ENCODE peak calls at places on chromosome 6, in six cellular contexts. L, I, D, C, J and U are unnamed samples.

GRCh38 chr6:2891768-2892170 is 11.3 kb downstream of the SERPINB9 start:
- DNase-seq in J (no peak), C (no peak), L (no peak), D (no peak), I (no peak), U (no peak)

GRCh38 chr6:87151786-87152527 is 3.4 kb upstream of the ZNF292 start:
- DNase-seq in J (peak; percentile 68), D (peak; percentile 66), L (peak; percentile 31), C (no peak), I (peak; percentile 52), U (peak; percentile 62)

GRCh38 chr6:79515436-79515835 is 21.8 kb downstream of the LCA5 start:
- DNase-seq in I (no peak), L (no peak), D (no peak), J (no peak), C (no peak), U (no peak)

GRCh38 chr6:12750416-12750815 is 33.8 kb downstream of the PHACTR1 start:
- DNase-seq in I (no peak), D (no peak), J (no peak), L (no peak), C (no peak), U (no peak)

GRCh38 chr6:56550307-56550706 is 92.4 kb downstream of the DST start:
- DNase-seq in L (no peak), J (no peak), D (no peak), I (no peak), C (no peak), U (no peak)

GRCh38 chr6:20652276-20652675 is 118.0 kb downstream of the CDKAL1 start:
- DNase-seq in C (no peak), D (no peak), L (no peak), J (no peak), I (no peak), U (no peak)

GRCh38 chr6:16437984-16438383 is 199.6 kb downstream of the GMPR start:
- DNase-seq in D (no peak), J (no peak), C (no peak), I (no peak), L (no peak), U (no peak)

GRCh38 chr6:1612902-1613301 is 3.2 kb downstream of the FOXC1 start:
- DNase-seq in L (peak; percentile 93), J (no peak), I (no peak), D (no peak), C (no peak), U (peak; percentile 30)

GRCh38 chr6:21595265-21595950 is 1.9 kb downstream of the SOX4 start:
- DNase-seq in J (no peak), I (no peak), D (peak; percentile 30), L (no peak), C (no peak), U (peak; percentile 46)

GRCh38 chr6:39309942-39310531 is 4.2 kb downstream of the KCNK17 start:
- DNase-seq in J (peak; percentile 83), L (peak; percentile 62), D (peak; percentile 67), C (peak; percentile 53), I (peak; percentile 69), U (peak; percentile 90)

GRCh38 chr6:27758471-27758870 is 153.7 kb downstream of the OR2B2 start:
- DNase-seq in L (no peak), I (no peak), D (no peak), C (no peak), J (no peak), U (no peak)

GRCh38 chr6:37155394-37156312 is 14.3 kb upstream of the PIM1 start:
- DNase-seq in I (no peak), D (no peak), J (no peak), C (no peak), L (no peak), U (no peak)

GRCh38 chr6:21024621-21025020 is 490.4 kb downstream of the CDKAL1 start:
- DNase-seq in L (no peak), D (no peak), J (no peak), I (no peak), C (no peak), U (no peak)

GRCh38 chr6:158751842-158752424 is 67.2 kb downstream of the EZR start:
- DNase-seq in J (no peak), C (no peak), D (no peak), L (no peak), I (no peak), U (no peak)

GRCh38 chr6:159168536-159169192 is 536 bp upstream of the FNDC1 start:
- DNase-seq in J (peak; percentile 86), I (peak; percentile 64), L (peak; percentile 5), D (peak; percentile 64), C (no peak), U (peak; percentile 59)

GRCh38 chr6:98769546-98769945 is 64.8 kb upstream of the POU3F2 start:
- DNase-seq in L (peak; percentile 4), D (no peak), I (no peak), C (no peak), J (peak; percentile 46), U (peak; percentile 30)

GRCh38 chr6:140833396-140833795 is 1299.3 kb upstream of the GJE1 start:
- DNase-seq in D (no peak), J (no peak), L (no peak), C (no peak), I (no peak), U (no peak)

GRCh38 chr6:31660998-31661866 is 654 bp upstream of the C6orf47 start:
- DNase-seq in D (peak; percentile 76), J (no peak), C (no peak), I (no peak), L (peak; percentile 50), U (peak; percentile 47)

GRCh38 chr6:147508871-147509608 is 550 bp downstream of the SAMD5 start:
- DNase-seq in L (no peak), C (no peak), I (no peak), J (no peak), D (no peak), U (no peak)

DNA sequence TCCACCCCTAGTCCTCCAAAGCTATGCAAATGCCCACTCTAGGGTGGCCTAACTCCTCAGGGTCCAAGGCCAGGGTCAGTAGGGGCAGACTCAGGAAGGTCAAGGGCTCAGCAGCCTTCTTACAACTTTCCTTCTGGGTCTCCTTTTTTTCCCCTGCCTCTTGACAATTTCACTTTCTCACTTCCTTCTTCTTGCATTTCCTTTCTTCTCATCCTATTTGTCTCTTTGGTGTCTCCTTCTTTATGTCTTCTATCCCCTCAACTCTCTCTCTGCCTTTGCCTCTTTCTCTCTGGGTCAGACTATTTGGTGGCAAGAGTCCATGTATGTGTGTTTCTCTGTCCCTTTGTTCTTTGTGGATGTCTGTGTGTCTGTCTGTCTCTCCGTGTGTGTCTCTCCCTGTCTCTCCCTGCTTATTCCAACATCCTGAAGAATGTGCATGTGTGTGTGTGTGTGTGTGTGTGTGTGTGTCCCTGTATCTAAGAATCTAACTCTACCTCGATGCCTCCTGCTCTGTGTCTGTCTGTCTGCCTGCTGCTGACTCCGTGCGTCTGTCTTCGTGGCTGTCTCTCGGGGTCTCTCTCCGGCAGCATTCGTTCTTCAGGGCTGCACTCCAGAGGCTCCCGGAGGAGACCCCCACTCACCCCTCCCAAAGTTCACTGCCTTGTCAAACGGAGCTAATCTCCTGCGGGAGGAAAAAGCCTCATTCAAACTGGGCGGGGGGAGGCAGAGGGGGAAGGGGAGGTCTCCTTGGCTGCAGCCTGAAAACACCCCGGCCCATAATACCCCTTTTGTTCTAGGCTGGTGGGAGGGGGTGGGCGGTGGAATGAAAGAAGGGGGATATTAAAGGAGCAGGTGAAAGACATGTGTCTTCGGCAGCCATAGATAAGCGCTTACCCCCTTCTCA is 51.7 kb upstream of the FOXP4 start:
- DNase-seq in J (no peak), C (no peak), L (no peak), D (peak; percentile 35), I (peak; percentile 71), U (no peak)
- H3K23ac ChIP-seq in J (no peak overlapping the region), C (no peak overlapping the region), L (no peak overlapping the region), D (no peak overlapping the region), I (no peak overlapping the region), U (no peak overlapping the region)

GRCh38 chr6:28767691-28768090 is 156.1 kb downstream of the TRIM27 start:
- DNase-seq in J (no peak), C (no peak), L (no peak), D (no peak), I (no peak), U (no peak)

GRCh38 chr6:28766426-28766825 is 157.4 kb downstream of the TRIM27 start:
- DNase-seq in L (no peak), I (no peak), C (no peak), J (peak; percentile 36), D (no peak), U (no peak)

GRCh38 chr6:28768187-28768913 is 155.4 kb downstream of the TRIM27 start:
- DNase-seq in J (peak; percentile 27), I (no peak), C (no peak), D (no peak), L (no peak), U (no peak)

GRCh38 chr6:28765978-28766351 is 157.8 kb downstream of the TRIM27 start:
- DNase-seq in I (no peak), D (no peak), C (no peak), L (no peak), J (peak; percentile 42), U (no peak)

GRCh38 chr6:28767133-28767532 is 156.7 kb downstream of the TRIM27 start:
- DNase-seq in I (no peak), D (no peak), C (no peak), L (no peak), J (no peak), U (no peak)
- H2BK5ac ChIP-seq in I (no peak overlapping the region), D (no peak overlapping the region), C (no peak overlapping the region), L (no peak overlapping the region), J (no peak overlapping the region), U (no peak overlapping the region)

DNA sequence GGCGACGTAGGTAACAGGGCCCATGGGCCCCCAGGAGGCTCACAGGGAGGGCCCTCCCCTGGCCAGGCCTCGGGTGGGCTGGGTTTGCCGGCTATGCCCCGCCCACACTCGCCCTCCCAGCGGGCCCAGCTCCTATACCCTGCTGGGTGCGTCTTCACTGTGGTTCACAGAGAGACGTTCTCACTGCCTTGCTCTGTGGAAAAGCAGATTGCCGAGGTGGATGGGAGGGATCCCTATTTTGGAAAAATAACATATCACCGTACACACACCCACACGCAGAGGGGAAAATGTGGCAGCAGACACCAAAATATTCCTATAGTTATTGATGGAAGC is 49.6 kb downstream of the TMEM242 start:
- DNase-seq in I (no peak), D (peak; percentile 54), L (peak; percentile 9), C (no peak), J (peak; percentile 63), U (peak; percentile 25)
- H2AFZ ChIP-seq in I (peak overlapping the region; percentile 100), D (no peak overlapping the region), L (peak overlapping the region; percentile 81), C (no peak overlapping the region), J (no peak overlapping the region), U (no peak overlapping the region)

GRCh38 chr6:139705284-139705683 is 330.8 kb upstream of the CITED2 start:
- DNase-seq in I (no peak), J (no peak), D (no peak), L (no peak), C (no peak), U (no peak)

GRCh38 chr6:139699335-139699734 is 324.9 kb upstream of the CITED2 start:
- DNase-seq in C (no peak), I (no peak), J (no peak), D (no peak), L (peak; percentile 65), U (no peak)

GRCh38 chr6:139701003-139701402 is 326.6 kb upstream of the CITED2 start:
- DNase-seq in D (no peak), J (no peak), L (no peak), I (no peak), C (no peak), U (no peak)

GRCh38 chr6:139698526-139699182 is 324.2 kb upstream of the CITED2 start:
- DNase-seq in I (no peak), D (no peak), J (no peak), C (no peak), L (no peak), U (peak; percentile 13)

DNA sequence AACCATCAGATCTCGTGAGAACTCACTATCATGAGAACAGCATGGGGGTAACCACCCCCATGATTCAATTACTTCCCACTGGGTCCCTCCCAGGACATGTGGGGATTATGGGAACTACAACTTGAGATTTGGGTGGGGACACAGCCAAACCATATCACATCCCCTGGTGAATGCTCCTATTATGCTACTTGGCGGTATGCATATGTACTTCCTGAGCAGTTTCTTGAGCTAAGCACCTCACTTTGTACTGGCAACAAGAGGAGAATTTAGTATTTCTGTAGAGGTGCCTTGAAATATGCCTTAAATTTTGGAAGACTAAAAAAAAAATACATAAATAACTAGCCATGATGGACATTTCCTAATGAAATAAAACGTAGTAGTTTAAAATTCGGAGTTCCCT is 327.2 kb upstream of the CITED2 start:
- DNase-seq in J (no peak), D (no peak), I (no peak), L (no peak), C (no peak), U (no peak)
- H3K23ac ChIP-seq in J (no peak overlapping the region), D (no peak overlapping the region), I (no peak overlapping the region), L (no peak overlapping the region), C (no peak overlapping the region), U (no peak overlapping the region)